ENCODE peak calls at places on chromosomes 6 and 20, in four cellular contexts. B is AG04450, V is neural crest cell, Z is upper lobe of right lung. U is an unnamed sample.

GRCh38 chr6:100173211-100173610 is 179.2 kb upstream of the MCHR2 start:
- DNase-seq in V (no peak), Z (no peak), B (no peak), U (no peak)

GRCh38 chr6:34233867-34234266 is 2.8 kb upstream of the HMGA1 start:
- DNase-seq in B (no peak), V (no peak), Z (no peak), U (peak)

GRCh38 chr20:32877507-32877906 is 18.8 kb downstream of the EFCAB8 start:
- DNase-seq in B (peak), V (no peak), Z (no peak), U (peak)

GRCh38 chr6:158038291-158039177 is 56.9 kb downstream of the SYNJ2 start:
- DNase-seq in Z (peak), V (no peak), B (no peak), U (peak)

GRCh38 chr20:16003310-16003709 is 569.9 kb downstream of the KIF16B start:
- DNase-seq in V (no peak), Z (no peak), B (no peak), U (no peak)

GRCh38 chr6:129938242-129939020 is 77.3 kb upstream of the TMEM244 start:
- DNase-seq in B (no peak), Z (no peak), V (no peak), U (no peak)

GRCh38 chr6:21634582-21634981 is 41.0 kb downstream of the SOX4 start:
- DNase-seq in Z (no peak), B (peak), V (no peak), U (no peak)

GRCh38 chr6:90303037-90303436 is 6.4 kb upstream of the BACH2 start:
- DNase-seq in B (no peak), V (no peak), Z (no peak), U (no peak)